ENCODE peak calls at places on chromosomes 5 and 9, in four cellular contexts. W is T-helper 2 cell; A is activated T-helper 1 cell treated with anti-CD3 and anti-CD28 coated beads, Interleukin-2, amount 50 U/mL, for 16 hours; T is activated CD8-positive, alpha-beta memory T cell treated with anti-CD3 and anti-CD28 coated beads for 48 hours. E is an unnamed sample.

GRCh38 chr9:134734270-134734669 is 92.7 kb downstream of the COL5A1 start:
- DNase-seq in T (no peak), W (no peak), A (no peak), E (no peak)

GRCh38 chr5:10602031-10602806 is 38.3 kb downstream of the ANKRD33B start:
- DNase-seq in W (no peak), T (no peak), A (no peak), E (no peak)

GRCh38 chr9:129761901-129762359 is 9.1 kb upstream of the PTGES start:
- DNase-seq in A (no peak), W (no peak), T (no peak), E (no peak)

GRCh38 chr9:86921141-86921868 is 26.0 kb downstream of the GAS1 start:
- DNase-seq in A (no peak), T (no peak), W (no peak), E (no peak)

GRCh38 chr5:131848662-131849061 is 51.8 kb upstream of the FNIP1 start:
- DNase-seq in W (no peak), T (no peak), A (no peak), E (no peak)

GRCh38 chr9:5511476-5511875 is 1.1 kb downstream of the PDCD1LG2 start:
- DNase-seq in W (no peak), T (no peak), A (no peak), E (no peak)

GRCh38 chr9:107760469-107761242 is 271.1 kb upstream of the KLF4 start:
- DNase-seq in W (no peak), A (no peak), T (no peak), E (no peak)

GRCh38 chr5:82418608-82418950 is 140.4 kb upstream of the RPS23 start:
- DNase-seq in T (no peak), W (no peak), A (no peak), E (no peak)

GRCh38 chr9:72315089-72315509 is 49.9 kb downstream of the ZFAND5 start:
- DNase-seq in A (no peak), W (no peak), T (no peak), E (no peak)

GRCh38 chr5:142097681-142098080 is 10.9 kb upstream of the NDFIP1 start:
- DNase-seq in A (no peak), W (no peak), T (no peak), E (no peak)

GRCh38 chr5:56543431-56544385 is 271.6 kb upstream of the MAP3K1 start:
- DNase-seq in T (no peak), W (no peak), A (no peak), E (no peak)

GRCh38 chr5:174045470-174046025 is at the start of gene NSG2:
- DNase-seq in A (no peak), W (no peak), T (no peak), E (no peak)

GRCh38 chr5:14143843-14144585 is 872 bp downstream of the TRIO start:
- DNase-seq in W (no peak), A (no peak), T (peak), E (peak)

GRCh38 chr5:134403951-134404350 is 7.7 kb downstream of the CDKN2AIPNL start:
- DNase-seq in W (no peak), T (no peak), A (no peak), E (no peak)

GRCh38 chr9:72936679-72937078 is 16.2 kb downstream of the ALDH1A1 start:
- DNase-seq in W (no peak), T (no peak), A (no peak), E (no peak)

GRCh38 chr9:136151214-136151804 is 32.6 kb upstream of the TMEM250 start:
- DNase-seq in A (no peak), W (no peak), T (no peak), E (no peak)

GRCh38 chr9:27377147-27377807 is 80.3 kb upstream of the EQTN start:
- DNase-seq in T (no peak), W (no peak), A (no peak), E (no peak)

GRCh38 chr5:60287174-60287771 is 393.7 kb upstream of the PDE4D start:
- DNase-seq in W (no peak), A (no peak), T (no peak), E (no peak)